ENCODE peak calls at places on chromosomes 7 and 10, in five cellular contexts. T is cardiac fibroblast, X is fibroblast of the aortic adventitia, V is GM20000, Y is AG09319. E is an unnamed sample.

GRCh38 chr7:17986826-17987225 is 40.8 kb downstream of the PRPS1L1 start:
- DNase-seq in T (peak; percentile 88), Y (peak; percentile 18), V (no peak), X (peak; percentile 90), E (no peak)

GRCh38 chr10:110229155-110229554 is 21.8 kb downstream of the MXI1 start:
- DNase-seq in V (no peak), T (no peak), Y (no peak), X (no peak), E (no peak)

GRCh38 chr10:86871563-86872183 is 85.7 kb downstream of the MMRN2 start:
- DNase-seq in T (peak; percentile 23), Y (no peak), V (no peak), X (no peak), E (no peak)

GRCh38 chr10:8405551-8405950 is 351.1 kb downstream of the GATA3 start:
- DNase-seq in Y (no peak), T (peak; percentile 36), V (no peak), X (peak; percentile 59), E (no peak)

GRCh38 chr10:64320448-64320847 is 799.2 kb downstream of the REEP3 start:
- DNase-seq in V (no peak), T (no peak), X (no peak), Y (no peak), E (no peak)

GRCh38 chr7:151374139-151374538 is 32.5 kb downstream of the NUB1 start:
- DNase-seq in X (no peak), Y (no peak), T (no peak), V (no peak), E (no peak)

GRCh38 chr10:43921881-43922280 is 273.2 kb upstream of the ZNF32 start:
- DNase-seq in T (no peak), V (no peak), X (no peak), Y (no peak), E (no peak)

GRCh38 chr7:45663167-45663921 is 89.2 kb downstream of the ADCY1 start:
- DNase-seq in T (peak; percentile 14), X (peak; percentile 16), V (peak; percentile 24), Y (no peak), E (peak; percentile 43)

GRCh38 chr7:138204285-138204988 is 128.2 kb downstream of the AKR1D1 start:
- DNase-seq in T (peak; percentile 58), X (no peak), Y (no peak), V (no peak), E (no peak)

GRCh38 chr10:98047009-98047741 is 16.8 kb upstream of the CRTAC1 start:
- DNase-seq in T (peak; percentile 52), V (no peak), Y (no peak), X (peak; percentile 35), E (no peak)

GRCh38 chr7:88146611-88147010 is 73.2 kb downstream of the SRI start:
- DNase-seq in Y (no peak), V (no peak), X (no peak), T (no peak), E (no peak)

GRCh38 chr7:98241674-98242241 is 10.3 kb downstream of the TECPR1 start:
- DNase-seq in T (no peak), Y (no peak), X (no peak), V (no peak), E (no peak)

GRCh38 chr7:57179776-57180415 is 47.7 kb upstream of the ZNF479 start:
- DNase-seq in V (no peak), Y (no peak), T (no peak), X (no peak), E (no peak)

GRCh38 chr10:70132098-70133029 is at the start of gene AIFM2:
- DNase-seq in V (peak; percentile 88), Y (peak; percentile 49), X (peak; percentile 59), T (peak; percentile 75), E (peak; percentile 55)

GRCh38 chr7:106063039-106063438 is 49.1 kb downstream of the SYPL1 start:
- DNase-seq in X (no peak), V (no peak), Y (no peak), T (no peak), E (no peak)

GRCh38 chr7:6218324-6218723 is 54.1 kb downstream of the CYTH3 start:
- DNase-seq in X (no peak), T (no peak), Y (no peak), V (no peak), E (no peak)
- TF ChIP-seq CTCF in X (peak; percentile 1), T (no peak), Y (no peak), V (no peak), E (no peak)

DNA sequence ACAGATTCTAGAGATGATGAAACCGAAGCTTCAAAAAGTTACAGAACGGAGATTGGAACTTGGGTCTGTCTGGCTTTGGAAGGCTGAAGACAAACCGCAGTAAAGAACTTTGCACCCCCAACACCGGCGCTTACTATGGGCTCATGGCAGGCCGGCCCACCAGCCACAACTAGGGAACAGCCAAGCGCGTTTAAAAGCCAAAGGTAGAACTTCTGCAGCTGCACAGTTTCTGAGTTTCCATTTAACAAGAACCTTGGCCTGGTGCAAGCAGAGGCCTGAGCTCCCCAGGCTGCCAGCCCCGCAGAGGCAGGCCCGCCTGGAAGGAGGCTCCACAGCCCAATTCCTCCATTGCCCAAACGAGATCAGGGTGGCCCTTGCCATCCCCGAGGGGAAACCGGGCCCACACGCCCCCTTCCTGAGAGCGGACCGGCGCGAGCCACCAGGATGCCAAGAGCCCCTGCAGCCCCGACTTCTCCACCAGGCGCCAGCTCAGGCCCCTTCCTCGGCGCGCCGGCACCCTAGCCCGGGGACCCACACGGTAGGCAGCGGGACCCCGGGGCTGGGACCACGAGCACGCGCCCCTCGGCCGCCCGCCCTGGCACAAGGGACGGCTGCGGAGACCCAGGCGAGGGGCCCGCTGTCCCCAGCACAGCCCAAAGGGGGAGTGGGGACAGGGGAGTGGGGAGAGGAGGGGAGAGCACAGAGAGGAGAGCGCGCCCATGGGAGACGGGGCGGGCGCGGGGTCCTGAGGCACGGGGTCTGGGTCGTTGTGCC is 566 bp downstream of the MAD1L1 start:
- DNase-seq in T (no peak), V (peak; percentile 52), X (peak; percentile 13), Y (no peak), E (peak; percentile 39)
- TF ChIP-seq CTCF in T (no peak), V (no peak), X (no peak), Y (no peak), E (no peak)

GRCh38 chr7:75762350-75762917 is 9.6 kb downstream of the CCL26 start:
- DNase-seq in X (peak; percentile 85), V (peak; percentile 76), T (peak; percentile 86), Y (peak; percentile 39), E (no peak)
- TF ChIP-seq CTCF in X (peak; percentile 77), V (peak; percentile 35), T (peak; percentile 70), Y (peak; percentile 76), E (peak; percentile 61)

GRCh38 chr10:60456053-60456452 is 66.4 kb upstream of the ANK3 start:
- DNase-seq in T (no peak), Y (no peak), X (no peak), V (no peak), E (no peak)
- TF ChIP-seq CTCF in T (peak; percentile 50), Y (no peak), X (no peak), V (no peak), E (no peak)

DNA sequence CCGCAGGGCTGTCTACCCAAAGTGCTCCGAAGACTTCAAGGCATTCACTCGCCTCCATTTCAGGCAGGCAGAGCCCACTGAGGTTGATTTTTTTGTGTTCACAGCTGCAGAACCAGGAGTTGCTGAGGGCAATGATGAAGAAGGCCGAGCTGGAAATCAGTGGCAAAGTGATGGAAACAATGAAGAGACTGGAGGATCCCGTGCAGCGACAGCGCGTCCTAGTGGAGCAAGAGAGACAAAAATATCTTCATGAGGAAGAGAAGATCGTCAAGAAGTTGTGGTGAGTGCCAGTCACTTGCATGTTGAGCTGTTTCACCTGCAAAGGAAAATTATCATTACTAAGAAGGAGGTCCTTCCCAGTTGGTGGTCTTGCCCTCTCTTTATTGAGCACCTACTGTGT is 210.5 kb downstream of the ARHGAP21 start:
- DNase-seq in X (peak; percentile 37), Y (no peak), V (no peak), T (peak; percentile 21), E (peak; percentile 19)
- TF ChIP-seq CTCF in X (peak; percentile 43), Y (peak; percentile 50), V (no peak), T (peak; percentile 64), E (no peak)

GRCh38 chr7:28328822-28329615 is 83.3 kb upstream of the CREB5 start:
- DNase-seq in T (no peak), V (no peak), Y (no peak), X (no peak), E (no peak)

GRCh38 chr7:28330384-28331070 is 81.8 kb upstream of the CREB5 start:
- DNase-seq in X (peak; percentile 30), T (peak; percentile 10), Y (no peak), V (no peak), E (no peak)

GRCh38 chr7:28328161-28328560 is 84.2 kb upstream of the CREB5 start:
- DNase-seq in V (no peak), Y (no peak), X (no peak), T (no peak), E (no peak)

GRCh38 chr7:28329616-28330373 is 82.5 kb upstream of the CREB5 start:
- DNase-seq in V (no peak), T (peak; percentile 31), Y (no peak), X (peak; percentile 2), E (peak; percentile 39)

GRCh38 chr7:28332031-28332430 is 80.3 kb upstream of the CREB5 start:
- DNase-seq in V (no peak), T (no peak), X (no peak), Y (no peak), E (no peak)
- TF ChIP-seq CTCF in V (no peak), T (no peak), X (no peak), Y (no peak), E (no peak)

GRCh38 chr10:123624086-123624485 is 42.1 kb upstream of the GPR26 start:
- DNase-seq in V (no peak), X (no peak), T (no peak), Y (no peak), E (no peak)
- TF ChIP-seq CTCF in V (no peak), X (no peak), T (no peak), Y (no peak), E (no peak)

GRCh38 chr10:117673208-117673607 is 130.7 kb downstream of the EMX2 start:
- DNase-seq in V (no peak), X (no peak), T (no peak), Y (no peak), E (no peak)

GRCh38 chr10:117673611-117674010 is 131.1 kb downstream of the EMX2 start:
- DNase-seq in Y (no peak), V (no peak), T (no peak), X (no peak), E (no peak)

GRCh38 chr10:117677239-117677638 is 134.7 kb downstream of the EMX2 start:
- DNase-seq in V (no peak), Y (no peak), X (no peak), T (no peak), E (no peak)

GRCh38 chr10:117674641-117675040 is 132.1 kb downstream of the EMX2 start:
- DNase-seq in Y (no peak), X (no peak), T (no peak), V (no peak), E (no peak)

DNA sequence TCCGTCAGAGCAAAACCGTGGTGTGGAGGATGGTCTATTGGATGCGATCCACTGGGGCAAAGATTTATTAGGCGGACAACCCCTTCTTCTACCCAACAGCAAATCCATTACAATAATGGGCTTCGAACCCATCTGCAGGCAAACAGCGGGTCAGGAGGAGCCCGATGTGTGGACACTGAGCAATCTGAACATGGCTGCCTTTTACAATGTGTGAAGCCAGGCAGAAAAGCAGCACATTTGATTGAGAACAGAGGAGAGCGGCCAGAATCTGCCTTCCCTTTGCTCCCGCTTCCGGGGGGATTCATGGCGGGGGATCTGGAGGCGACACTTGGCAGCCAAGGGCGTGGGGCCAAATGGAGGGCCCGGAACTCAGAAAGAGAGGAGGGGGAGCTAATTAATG is 133.0 kb downstream of the EMX2 start:
- DNase-seq in V (no peak), Y (no peak), T (no peak), X (no peak), E (no peak)
- TF ChIP-seq CTCF in V (no peak), Y (no peak), T (no peak), X (no peak), E (no peak)

GRCh38 chr7:70812511-70812910 is 319.4 kb upstream of the GALNT17 start:
- DNase-seq in T (no peak), X (no peak), V (no peak), Y (no peak), E (no peak)
- TF ChIP-seq CTCF in T (no peak), X (peak; percentile 32), V (no peak), Y (no peak), E (no peak)

E was measured in activated CD8-positive, alpha-beta T cell treated with anti-CD3 and anti-CD28 coated beads for 36 hours.